ENCODE peak calls at places on chromosomes 16 and 17, in eight cellular contexts. C is GM23338, R is RWPE1, U is tibial nerve, D is breast epithelium, A is heart right ventricle, L is left ventricle myocardium inferior, K is substantia nigra. G is an unnamed sample.

GRCh38 chr16:82755570-82756282 is 129.0 kb downstream of the CDH13 start:
- DNase-seq in D (no peak), K (no peak), C (peak), L (no peak), A (no peak), R (no peak), U (no peak), G (no peak)

GRCh38 chr17:12958786-12959185 is 59.0 kb downstream of the ELAC2 start:
- DNase-seq in U (no peak), L (no peak), R (no peak), D (no peak), C (no peak), K (no peak), A (no peak), G (no peak)

GRCh38 chr17:45035848-45036247 is 15.6 kb downstream of the DCAKD start:
- DNase-seq in R (no peak), C (no peak), A (no peak), L (no peak), K (no peak), U (no peak), D (no peak), G (no peak)

GRCh38 chr16:1054660-1055556 is 17.6 kb upstream of the SSTR5 start:
- DNase-seq in L (peak), C (peak), K (peak), A (peak), U (peak), R (peak), D (no peak), G (no peak)

GRCh38 chr17:5854871-5855554 is 215.2 kb upstream of the WSCD1 start:
- DNase-seq in A (no peak), C (no peak), R (no peak), L (no peak), U (no peak), D (no peak), K (no peak), G (no peak)

GRCh38 chr17:50565559-50566350 is 5.2 kb downstream of the CACNA1G start:
- DNase-seq in L (no peak), R (no peak), A (no peak), C (peak), U (no peak), D (no peak), K (no peak), G (no peak)

GRCh38 chr17:76721463-76721862 is 4.9 kb downstream of the JMJD6 start:
- DNase-seq in R (no peak), C (no peak), A (no peak), K (no peak), U (no peak), L (no peak), D (no peak), G (no peak)

GRCh38 chr16:85639529-85640253 is 26.6 kb downstream of the GSE1 start:
- DNase-seq in C (no peak), K (peak), A (peak), U (no peak), L (peak), D (peak), R (peak), G (no peak)

GRCh38 chr16:78695371-78695770 is 595.9 kb downstream of the WWOX start:
- DNase-seq in C (no peak), U (no peak), A (no peak), R (no peak), D (no peak), K (no peak), L (no peak), G (no peak)

GRCh38 chr16:4855804-4856203 is 8.5 kb downstream of the UBN1 start:
- DNase-seq in C (no peak), L (no peak), D (no peak), R (no peak), U (no peak), A (no peak), K (no peak), G (no peak)

GRCh38 chr16:88702364-88703210 is 3.6 kb downstream of the RNF166 start:
- DNase-seq in R (no peak), D (no peak), U (no peak), L (no peak), C (no peak), K (no peak), A (no peak), G (no peak)

GRCh38 chr17:61179316-61179715 is 220.3 kb upstream of the TBX2 start:
- DNase-seq in K (no peak), L (no peak), C (no peak), D (no peak), U (no peak), R (no peak), A (no peak), G (no peak)

GRCh38 chr17:4648741-4649140 is 7.3 kb upstream of the ALOX15 start:
- DNase-seq in R (no peak), D (no peak), K (no peak), A (no peak), U (no peak), C (no peak), L (no peak), G (no peak)

GRCh38 chr17:40516581-40517285 is 15.3 kb upstream of the TNS4 start:
- DNase-seq in D (no peak), R (no peak), A (no peak), U (no peak), K (no peak), L (no peak), C (no peak), G (no peak)

DNA sequence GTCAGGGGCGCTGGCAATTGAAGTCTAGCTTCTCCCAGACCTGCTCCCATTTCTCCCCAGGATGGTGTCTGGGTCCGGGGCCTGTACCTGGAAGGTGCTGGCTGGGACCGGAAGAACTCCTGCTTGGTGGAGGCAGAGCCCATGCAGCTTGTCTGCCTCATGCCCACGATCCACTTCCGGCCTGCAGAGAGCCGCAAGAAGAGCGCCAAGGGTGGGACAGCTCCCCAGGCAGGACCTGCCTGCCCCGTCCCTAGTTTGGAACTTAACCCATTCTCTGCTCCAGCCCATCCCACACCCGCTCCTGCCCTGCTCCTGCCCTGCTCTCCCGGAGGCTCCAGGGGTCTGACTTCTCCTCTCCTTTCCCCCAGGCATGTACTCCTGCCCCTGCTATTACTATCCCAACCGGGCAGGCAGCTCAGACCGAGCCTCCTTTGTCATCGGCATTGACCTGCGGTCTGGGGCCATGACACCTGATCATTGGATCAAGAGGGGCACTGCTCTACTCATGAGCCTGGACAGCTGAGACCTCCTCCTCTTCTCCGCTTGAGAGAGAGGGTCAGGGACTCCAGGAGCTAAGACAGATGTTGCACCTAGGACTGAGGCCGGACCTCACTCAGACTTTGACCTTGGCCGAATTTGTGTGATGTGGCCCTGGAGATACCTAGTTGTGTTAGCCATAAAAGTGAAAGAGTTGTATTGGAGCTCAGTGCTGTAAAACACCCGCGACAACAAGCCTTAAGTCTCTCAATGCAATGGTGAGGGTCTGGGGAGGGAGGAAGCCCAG is 814 bp upstream of the KDM6B start:
- DNase-seq in L (no peak), D (no peak), C (no peak), U (no peak), R (no peak), K (no peak), A (no peak), G (no peak)
- H3K27ac ChIP-seq in L (peak), D (peak), C (no peak), U (peak), R (peak), K (no peak), A (peak), G (no peak)

DNA sequence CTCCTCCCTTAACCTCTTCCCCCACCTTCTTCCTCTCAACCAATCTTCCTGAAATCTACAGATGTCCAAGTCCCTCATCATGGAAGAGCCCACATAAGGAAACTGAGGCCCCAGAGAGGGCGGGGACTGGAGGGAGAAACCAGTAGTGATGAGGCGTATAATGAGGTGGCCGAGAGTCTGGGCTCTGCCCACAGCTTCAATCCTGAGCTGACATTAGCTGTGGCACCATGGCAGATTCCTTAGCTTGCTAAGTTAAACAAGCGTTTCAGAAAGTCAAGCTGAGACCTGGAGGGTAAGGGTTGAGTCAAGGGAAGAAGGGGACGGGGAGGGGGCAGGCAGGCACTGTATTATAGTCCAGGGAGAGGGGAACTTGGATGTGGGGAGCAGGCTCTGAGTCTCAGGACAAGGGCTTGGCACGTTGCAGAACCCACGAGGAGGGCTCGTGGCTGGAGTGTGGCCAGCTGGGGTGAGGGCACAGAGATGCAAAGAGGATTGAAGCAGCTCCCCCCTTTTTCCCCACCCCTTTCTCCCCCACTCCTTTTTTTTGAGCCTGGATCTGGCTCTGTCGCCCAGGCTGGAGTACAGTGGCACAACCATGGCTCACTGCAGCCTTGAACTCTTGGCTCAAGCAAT is 13.3 kb downstream of the ARHGAP23 start:
- DNase-seq in R (no peak), A (peak), U (no peak), D (no peak), K (no peak), C (no peak), L (peak), G (no peak)
- H3K27ac ChIP-seq in R (peak), A (peak), U (peak), D (no peak), K (peak), C (peak), L (peak), G (no peak)

GRCh38 chr16:81717662-81718189 is 61.4 kb upstream of the PLCG2 start:
- DNase-seq in K (no peak), A (no peak), L (no peak), U (no peak), D (no peak), R (no peak), C (no peak), G (no peak)

GRCh38 chr16:81723098-81723723 is 55.9 kb upstream of the PLCG2 start:
- DNase-seq in D (no peak), A (no peak), R (peak), C (peak), L (no peak), K (no peak), U (peak), G (no peak)

GRCh38 chr16:81719993-81720392 is 59.1 kb upstream of the PLCG2 start:
- DNase-seq in K (no peak), C (no peak), A (no peak), R (no peak), D (no peak), L (no peak), U (no peak), G (no peak)

GRCh38 chr16:81718637-81719036 is 60.5 kb upstream of the PLCG2 start:
- DNase-seq in L (peak), R (no peak), C (no peak), A (no peak), D (no peak), K (no peak), U (no peak), G (no peak)

GRCh38 chr16:81720973-81721907 is 57.9 kb upstream of the PLCG2 start:
- DNase-seq in U (no peak), D (no peak), R (no peak), C (no peak), L (no peak), K (no peak), A (no peak), G (no peak)
- H3K27ac ChIP-seq in U (no peak), D (no peak), R (no peak), C (no peak), L (no peak), K (no peak), A (no peak), G (no peak)

GRCh38 chr17:66942453-66943264 is 21.8 kb upstream of the CACNG4 start:
- DNase-seq in L (no peak), K (no peak), U (no peak), D (no peak), C (no peak), R (no peak), A (no peak), G (no peak)

GRCh38 chr17:66945451-66945850 is 19.1 kb upstream of the CACNG4 start:
- DNase-seq in A (no peak), K (no peak), C (no peak), R (no peak), D (no peak), U (no peak), L (no peak), G (no peak)

GRCh38 chr17:66941773-66942452 is 22.6 kb upstream of the CACNG4 start:
- DNase-seq in A (no peak), R (no peak), C (no peak), L (no peak), U (no peak), D (no peak), K (no peak), G (no peak)

GRCh38 chr17:66944365-66945203 is 19.9 kb upstream of the CACNG4 start:
- DNase-seq in L (no peak), A (no peak), D (no peak), C (peak), R (no peak), K (no peak), U (no peak), G (no peak)

DNA sequence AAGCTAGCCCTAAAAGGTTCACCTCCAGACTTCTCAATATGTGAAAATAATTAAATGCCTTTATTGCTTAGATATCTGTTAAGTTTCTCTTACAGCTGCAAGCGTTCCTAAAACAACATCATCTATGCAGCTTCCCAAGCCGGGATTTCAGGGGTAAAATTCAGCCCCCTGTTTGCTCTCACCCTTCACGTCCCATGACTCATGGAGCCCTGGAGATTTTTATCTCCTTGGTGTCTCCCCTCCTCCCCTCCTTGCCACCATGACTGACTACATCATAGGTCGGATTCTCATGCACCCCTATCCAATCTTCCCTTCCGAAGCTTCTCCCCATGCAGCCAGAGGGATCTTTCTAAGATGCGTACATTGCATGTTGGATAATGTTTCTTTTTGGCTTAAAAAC is 21.0 kb upstream of the CACNG4 start:
- DNase-seq in R (no peak), D (no peak), L (no peak), U (no peak), C (no peak), A (no peak), K (no peak), G (no peak)
- H3K27ac ChIP-seq in R (no peak), D (no peak), L (no peak), U (no peak), C (no peak), A (no peak), K (no peak), G (no peak)

GRCh38 chr17:73402466-73402865 is 90.7 kb upstream of the CDC42EP4 start:
- DNase-seq in R (no peak), L (no peak), A (no peak), U (no peak), K (no peak), C (no peak), D (no peak), G (no peak)

GRCh38 chr17:73399056-73399455 is 87.3 kb upstream of the CDC42EP4 start:
- DNase-seq in C (no peak), K (no peak), L (no peak), U (no peak), R (no peak), D (no peak), A (no peak), G (no peak)

GRCh38 chr17:73400915-73401545 is 89.2 kb upstream of the CDC42EP4 start:
- DNase-seq in L (no peak), U (no peak), D (no peak), K (no peak), C (no peak), R (no peak), A (no peak), G (no peak)

GRCh38 chr17:73401911-73402310 is 90.1 kb upstream of the CDC42EP4 start:
- DNase-seq in A (peak), U (peak), L (peak), K (peak), D (no peak), R (no peak), C (peak), G (peak)

GRCh38 chr17:73404246-73404645 is 92.4 kb upstream of the CDC42EP4 start:
- DNase-seq in A (no peak), D (no peak), R (no peak), C (no peak), L (no peak), U (no peak), K (no peak), G (no peak)
- H3K27ac ChIP-seq in A (no peak), D (no peak), R (no peak), C (no peak), L (no peak), U (no peak), K (no peak), G (no peak)

GRCh38 chr16:67183284-67183626 is 508 bp downstream of the MATCAP1 start:
- DNase-seq in K (no peak), R (no peak), A (no peak), U (no peak), L (no peak), D (no peak), C (no peak), G (no peak)
- H3K27ac ChIP-seq in K (peak), R (peak), A (peak), U (peak), L (peak), D (peak), C (no peak), G (no peak)

DNA sequence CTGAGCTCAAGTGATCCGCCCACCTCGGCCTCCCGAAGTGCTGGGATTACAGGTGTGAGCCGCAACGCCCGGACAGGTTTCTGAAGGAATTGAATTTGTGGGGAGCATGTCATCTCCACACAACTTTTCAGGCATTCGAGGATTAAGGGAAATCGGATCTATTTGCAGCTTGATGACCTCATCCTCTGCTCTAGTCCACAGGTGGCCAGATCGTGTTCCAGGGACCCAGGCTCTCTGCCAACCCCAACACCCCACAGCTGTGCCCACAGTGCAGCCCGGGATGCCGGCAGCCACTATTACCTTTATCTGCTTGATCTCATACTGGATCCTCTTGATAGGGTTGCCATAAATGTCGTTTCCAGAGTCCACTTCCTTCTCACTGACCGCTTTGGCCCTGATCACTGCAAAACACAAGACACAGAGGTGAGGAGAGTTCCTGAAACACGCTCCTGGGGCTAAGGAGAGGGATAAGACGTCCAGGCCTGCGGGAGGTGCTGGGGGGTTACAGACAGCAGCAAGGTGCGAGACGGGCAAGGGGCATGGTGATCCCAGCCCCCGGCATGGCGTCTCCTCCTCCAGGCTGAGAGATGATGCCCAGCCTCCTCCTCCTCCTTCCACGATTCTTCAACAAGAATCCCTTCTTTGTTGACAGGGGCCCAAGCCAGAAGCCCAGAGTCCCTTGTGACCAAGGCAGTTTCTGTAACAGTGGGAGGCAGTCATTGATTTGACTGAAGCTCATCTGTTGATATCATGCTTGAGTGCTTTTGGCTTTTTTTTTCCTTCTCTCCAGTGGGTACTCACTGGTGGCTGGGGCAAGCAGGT is 29.3 kb downstream of the CEP295NL start:
- DNase-seq in C (no peak), L (peak), R (no peak), K (peak), A (no peak), D (no peak), U (no peak), G (no peak)
- H3K27ac ChIP-seq in C (no peak), L (peak), R (peak), K (peak), A (peak), D (peak), U (peak), G (no peak)

GRCh38 chr17:30696234-30696633 is 128.3 kb downstream of the CRLF3 start:
- DNase-seq in D (no peak), L (no peak), R (no peak), C (no peak), U (no peak), K (no peak), A (no peak), G (no peak)

GRCh38 chr17:30701498-30701989 is 122.9 kb downstream of the CRLF3 start:
- DNase-seq in K (no peak), C (no peak), A (no peak), R (no peak), L (no peak), D (no peak), U (no peak), G (no peak)
- H3K27ac ChIP-seq in K (no peak), C (peak), A (no peak), R (no peak), L (no peak), D (no peak), U (no peak), G (no peak)

G was measured in iPS DF 6.9.